ENCODE peak calls at places on chromosomes 4 and X, in nine cellular contexts. U, X, C, Q, Y, H, T, K and M are unnamed samples.

GRCh38 chr4:2272828-2273120 is 10.9 kb upstream of the MXD4 start:
- DNase-seq in U (no peak), X (no peak), C (no peak), Q (no peak), Y (no peak), H (no peak), T (no peak), K (no peak), M (no peak)

GRCh38 chrX:118240359-118240758 is 105.5 kb upstream of the WDR44 start:
- DNase-seq in U (peak), X (no peak), C (no peak), Q (no peak), Y (no peak), H (no peak), T (no peak), K (no peak), M (no peak)

GRCh38 chr4:59704621-59705020 is 1495.5 kb upstream of the ADGRL3 start:
- DNase-seq in U (no peak), X (no peak), C (no peak), Q (no peak), Y (no peak), H (no peak), T (no peak), K (no peak), M (no peak)

GRCh38 chr4:57159866-57160265 is 49.7 kb upstream of the IGFBP7 start:
- DNase-seq in U (peak), X (no peak), C (no peak), Q (no peak), Y (no peak), H (peak), T (no peak), K (no peak), M (no peak)

GRCh38 chr4:53734584-53735363 is 143.5 kb upstream of the LNX1 start:
- DNase-seq in U (peak), X (no peak), C (no peak), Q (no peak), Y (no peak), H (peak), T (peak), K (peak), M (peak)

GRCh38 chr4:154781126-154781982 is at the start of gene RBM46:
- DNase-seq in U (no peak), X (no peak), C (no peak), Q (no peak), Y (no peak), H (no peak), T (no peak), K (no peak), M (no peak)

GRCh38 chrX:67636532-67636931 is 92.7 kb downstream of the AR start:
- DNase-seq in U (peak), X (no peak), C (no peak), Q (no peak), Y (no peak), H (no peak), T (peak), K (peak), M (peak)

GRCh38 chr4:57037982-57038604 is 59.4 kb downstream of the POLR2B start:
- DNase-seq in U (peak), X (no peak), C (peak), Q (peak), Y (peak), H (peak), T (no peak), K (peak), M (peak)